ENCODE peak calls at places on chromosome 18, in nine cellular contexts. One of them, this sample, is unnamed.

GRCh38 chr18:23969664-23970063 is 44.9 kb upstream of the TTC39C start:
- DNase-seq in spleen: no peak
- DNase-seq in small intestine: no peak
- DNase-seq in aorta: no peak
- DNase-seq in bronchial epithelial cell: no peak
- DNase-seq in IMR-90: no peak
- DNase-seq in GM06990: no peak
- DNase-seq in upper lobe of right lung: no peak
- DNase-seq in transverse colon: no peak
- DNase-seq in this sample: no peak

GRCh38 chr18:34194239-34194638 is 30.5 kb downstream of the NOL4 start:
- DNase-seq in aorta: no peak
- DNase-seq in upper lobe of right lung: no peak
- DNase-seq in transverse colon: no peak
- DNase-seq in spleen: no peak
- DNase-seq in GM06990: no peak
- DNase-seq in small intestine: no peak
- DNase-seq in bronchial epithelial cell: no peak
- DNase-seq in IMR-90: no peak
- DNase-seq in this sample: no peak

GRCh38 chr18:36711014-36711725 is 117.6 kb downstream of the TPGS2 start:
- DNase-seq in spleen: no peak
- DNase-seq in transverse colon: no peak
- DNase-seq in IMR-90: peak; percentile 37
- DNase-seq in GM06990: no peak
- DNase-seq in upper lobe of right lung: no peak
- DNase-seq in small intestine: no peak
- DNase-seq in bronchial epithelial cell: no peak
- DNase-seq in aorta: no peak
- DNase-seq in this sample: no peak

GRCh38 chr18:75316826-75317225 is 106.2 kb downstream of the TSHZ1 start:
- DNase-seq in IMR-90: no peak
- DNase-seq in GM06990: no peak
- DNase-seq in aorta: no peak
- DNase-seq in transverse colon: no peak
- DNase-seq in spleen: no peak
- DNase-seq in upper lobe of right lung: no peak
- DNase-seq in small intestine: no peak
- DNase-seq in bronchial epithelial cell: no peak
- DNase-seq in this sample: no peak

GRCh38 chr18:326846-327245 is 59.0 kb upstream of the THOC1 start:
- DNase-seq in transverse colon: no peak
- DNase-seq in aorta: no peak
- DNase-seq in GM06990: no peak
- DNase-seq in bronchial epithelial cell: no peak
- DNase-seq in small intestine: no peak
- DNase-seq in spleen: no peak
- DNase-seq in IMR-90: no peak
- DNase-seq in upper lobe of right lung: no peak
- DNase-seq in this sample: no peak

GRCh38 chr18:5238371-5238758 is 41.3 kb upstream of the AKAIN1 start:
- DNase-seq in bronchial epithelial cell: no peak
- DNase-seq in transverse colon: peak; percentile 82
- DNase-seq in aorta: peak; percentile 61
- DNase-seq in upper lobe of right lung: peak; percentile 78
- DNase-seq in GM06990: no peak
- DNase-seq in small intestine: peak; percentile 94
- DNase-seq in IMR-90: peak; percentile 30
- DNase-seq in spleen: peak; percentile 91
- DNase-seq in this sample: no peak

GRCh38 chr18:2213905-2214304 is 357.4 kb downstream of the METTL4 start:
- DNase-seq in aorta: no peak
- DNase-seq in upper lobe of right lung: no peak
- DNase-seq in GM06990: no peak
- DNase-seq in transverse colon: no peak
- DNase-seq in spleen: no peak
- DNase-seq in bronchial epithelial cell: no peak
- DNase-seq in small intestine: no peak
- DNase-seq in IMR-90: no peak
- DNase-seq in this sample: no peak

GRCh38 chr18:30970201-30970816 is 72.2 kb downstream of the DSC3 start:
- DNase-seq in bronchial epithelial cell: peak; percentile 77
- DNase-seq in GM06990: peak; percentile 12
- DNase-seq in small intestine: peak; percentile 65
- DNase-seq in aorta: no peak
- DNase-seq in IMR-90: peak; percentile 2
- DNase-seq in upper lobe of right lung: no peak
- DNase-seq in spleen: no peak
- DNase-seq in transverse colon: no peak
- DNase-seq in this sample: peak; percentile 25

GRCh38 chr18:79933765-79934164 is 17.7 kb downstream of the SLC66A2 start:
- DNase-seq in small intestine: peak; percentile 59
- DNase-seq in IMR-90: no peak
- DNase-seq in spleen: peak; percentile 37
- DNase-seq in GM06990: no peak
- DNase-seq in upper lobe of right lung: peak; percentile 64
- DNase-seq in transverse colon: peak; percentile 71
- DNase-seq in bronchial epithelial cell: no peak
- DNase-seq in aorta: peak; percentile 74
- DNase-seq in this sample: no peak

GRCh38 chr18:58136865-58137264 is 92.8 kb downstream of the NEDD4L start:
- DNase-seq in transverse colon: no peak
- DNase-seq in spleen: no peak
- DNase-seq in IMR-90: no peak
- DNase-seq in GM06990: no peak
- DNase-seq in small intestine: no peak
- DNase-seq in aorta: no peak
- DNase-seq in bronchial epithelial cell: no peak
- DNase-seq in upper lobe of right lung: no peak
- DNase-seq in this sample: no peak

GRCh38 chr18:58135806-58136331 is 91.8 kb downstream of the NEDD4L start:
- DNase-seq in upper lobe of right lung: no peak
- DNase-seq in bronchial epithelial cell: peak; percentile 68
- DNase-seq in IMR-90: peak; percentile 74
- DNase-seq in spleen: no peak
- DNase-seq in transverse colon: peak; percentile 70
- DNase-seq in aorta: no peak
- DNase-seq in small intestine: peak; percentile 75
- DNase-seq in GM06990: no peak
- DNase-seq in this sample: peak; percentile 51

GRCh38 chr18:58139627-58140026 is 95.6 kb downstream of the NEDD4L start:
- DNase-seq in transverse colon: peak; percentile 3
- DNase-seq in upper lobe of right lung: no peak
- DNase-seq in GM06990: no peak
- DNase-seq in small intestine: no peak
- DNase-seq in bronchial epithelial cell: peak; percentile 16
- DNase-seq in aorta: no peak
- DNase-seq in IMR-90: no peak
- DNase-seq in spleen: no peak
- DNase-seq in this sample: no peak

GRCh38 chr18:58132595-58133191 is 88.7 kb downstream of the NEDD4L start:
- DNase-seq in upper lobe of right lung: no peak
- DNase-seq in aorta: no peak
- DNase-seq in spleen: no peak
- DNase-seq in small intestine: no peak
- DNase-seq in GM06990: no peak
- DNase-seq in transverse colon: no peak
- DNase-seq in IMR-90: peak; percentile 20
- DNase-seq in bronchial epithelial cell: no peak
- DNase-seq in this sample: no peak

GRCh38 chr18:58135170-58135569 is 91.1 kb downstream of the NEDD4L start:
- DNase-seq in IMR-90: peak; percentile 95
- DNase-seq in small intestine: no peak
- DNase-seq in upper lobe of right lung: no peak
- DNase-seq in spleen: no peak
- DNase-seq in bronchial epithelial cell: no peak
- DNase-seq in transverse colon: peak; percentile 4
- DNase-seq in aorta: no peak
- DNase-seq in GM06990: no peak
- DNase-seq in this sample: peak; percentile 67
- H3K4me3 ChIP-seq in IMR-90: no peak overlapping the region
- H3K4me3 ChIP-seq in small intestine: no peak overlapping the region
- H3K4me3 ChIP-seq in upper lobe of right lung: no peak overlapping the region
- H3K4me3 ChIP-seq in spleen: no peak overlapping the region
- H3K4me3 ChIP-seq in bronchial epithelial cell: no peak overlapping the region
- H3K4me3 ChIP-seq in transverse colon: no peak overlapping the region
- H3K4me3 ChIP-seq in aorta: no peak overlapping the region
- H3K4me3 ChIP-seq in GM06990: no peak overlapping the region
- H3K4me3 ChIP-seq in this sample: no peak overlapping the region

DNA sequence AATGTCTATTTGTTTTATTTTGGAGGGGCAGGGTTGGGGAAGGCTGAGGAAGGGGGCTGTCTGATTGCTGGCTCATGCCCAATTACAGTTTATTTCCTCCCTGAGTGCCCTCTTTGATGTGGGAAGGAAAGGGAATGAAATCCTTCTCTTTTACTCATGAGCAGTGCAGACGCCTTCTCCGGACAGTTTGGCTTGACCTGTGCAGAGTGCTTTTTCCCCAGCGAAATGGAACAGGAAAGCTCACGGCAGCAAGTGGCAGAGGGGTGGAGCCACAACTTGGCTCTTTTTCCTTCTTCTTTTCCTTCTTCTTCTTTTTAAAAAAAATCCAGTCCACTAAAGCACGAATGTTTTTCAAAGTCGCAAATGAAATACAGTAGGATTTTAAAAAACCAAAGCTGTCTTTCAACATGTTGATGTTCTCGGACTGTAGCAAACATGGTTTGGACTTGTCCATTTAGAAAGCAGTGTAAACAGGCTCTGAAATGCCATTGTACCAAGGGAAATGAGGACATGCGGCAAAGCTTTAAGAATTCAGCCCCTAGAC is 34.6 kb downstream of the RAB31 start:
- DNase-seq in transverse colon: no peak
- DNase-seq in IMR-90: peak; percentile 36
- DNase-seq in upper lobe of right lung: no peak
- DNase-seq in spleen: peak; percentile 41
- DNase-seq in bronchial epithelial cell: no peak
- DNase-seq in aorta: no peak
- DNase-seq in GM06990: no peak
- DNase-seq in small intestine: no peak
- DNase-seq in this sample: no peak
- H3K4me3 ChIP-seq in transverse colon: peak overlapping the region; percentile 18
- H3K4me3 ChIP-seq in IMR-90: no peak overlapping the region
- H3K4me3 ChIP-seq in upper lobe of right lung: peak overlapping the region; percentile 32
- H3K4me3 ChIP-seq in spleen: peak overlapping the region; percentile 15
- H3K4me3 ChIP-seq in bronchial epithelial cell: no peak overlapping the region
- H3K4me3 ChIP-seq in aorta: no peak overlapping the region
- H3K4me3 ChIP-seq in GM06990: no peak overlapping the region
- H3K4me3 ChIP-seq in small intestine: no peak overlapping the region
- H3K4me3 ChIP-seq in this sample: no peak overlapping the region

GRCh38 chr18:28802546-28802945 is 625.6 kb upstream of the CDH2 start:
- DNase-seq in small intestine: no peak
- DNase-seq in bronchial epithelial cell: peak; percentile 69
- DNase-seq in upper lobe of right lung: no peak
- DNase-seq in transverse colon: no peak
- DNase-seq in aorta: no peak
- DNase-seq in IMR-90: peak; percentile 47
- DNase-seq in GM06990: no peak
- DNase-seq in spleen: no peak
- DNase-seq in this sample: no peak
- H3K4me3 ChIP-seq in small intestine: no peak overlapping the region
- H3K4me3 ChIP-seq in bronchial epithelial cell: no peak overlapping the region
- H3K4me3 ChIP-seq in upper lobe of right lung: no peak overlapping the region
- H3K4me3 ChIP-seq in transverse colon: no peak overlapping the region
- H3K4me3 ChIP-seq in aorta: no peak overlapping the region
- H3K4me3 ChIP-seq in IMR-90: no peak overlapping the region
- H3K4me3 ChIP-seq in GM06990: no peak overlapping the region
- H3K4me3 ChIP-seq in spleen: no peak overlapping the region
- H3K4me3 ChIP-seq in this sample: no peak overlapping the region

GRCh38 chr18:77000527-77000926 is 132.1 kb downstream of the MBP start:
- DNase-seq in transverse colon: peak; percentile 59
- DNase-seq in bronchial epithelial cell: peak; percentile 21
- DNase-seq in aorta: peak; percentile 69
- DNase-seq in upper lobe of right lung: no peak
- DNase-seq in spleen: peak; percentile 89
- DNase-seq in IMR-90: peak; percentile 32
- DNase-seq in GM06990: no peak
- DNase-seq in small intestine: peak; percentile 42
- DNase-seq in this sample: no peak
- H3K4me3 ChIP-seq in transverse colon: peak overlapping the region; percentile 25
- H3K4me3 ChIP-seq in bronchial epithelial cell: no peak overlapping the region
- H3K4me3 ChIP-seq in aorta: peak overlapping the region; percentile 29
- H3K4me3 ChIP-seq in upper lobe of right lung: no peak overlapping the region
- H3K4me3 ChIP-seq in spleen: no peak overlapping the region
- H3K4me3 ChIP-seq in IMR-90: no peak overlapping the region
- H3K4me3 ChIP-seq in GM06990: no peak overlapping the region
- H3K4me3 ChIP-seq in small intestine: no peak overlapping the region
- H3K4me3 ChIP-seq in this sample: no peak overlapping the region

DNA sequence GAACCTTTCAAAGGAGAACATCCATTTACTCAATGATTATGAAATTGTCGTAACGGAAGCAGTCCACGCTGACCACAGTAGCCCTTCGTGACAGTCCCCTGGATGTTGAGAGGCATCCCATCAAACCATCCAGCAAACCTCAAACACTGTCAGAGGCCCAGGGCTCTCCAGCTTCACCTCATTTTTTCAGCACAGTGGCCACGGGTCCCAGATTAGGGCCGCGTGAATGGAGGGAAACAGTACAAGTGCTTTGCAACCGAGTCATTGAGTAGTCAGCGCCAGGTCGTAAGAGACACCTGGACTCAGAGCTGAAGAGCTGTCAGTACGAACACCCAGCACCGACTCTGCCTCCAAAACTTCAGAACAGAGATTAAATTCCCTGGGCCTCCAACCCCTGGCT is 552.5 kb upstream of the SALL3 start:
- DNase-seq in spleen: no peak
- DNase-seq in small intestine: no peak
- DNase-seq in aorta: no peak
- DNase-seq in bronchial epithelial cell: no peak
- DNase-seq in IMR-90: no peak
- DNase-seq in GM06990: no peak
- DNase-seq in upper lobe of right lung: no peak
- DNase-seq in transverse colon: no peak
- DNase-seq in this sample: no peak
- H3K4me3 ChIP-seq in spleen: no peak overlapping the region
- H3K4me3 ChIP-seq in small intestine: no peak overlapping the region
- H3K4me3 ChIP-seq in aorta: no peak overlapping the region
- H3K4me3 ChIP-seq in bronchial epithelial cell: no peak overlapping the region
- H3K4me3 ChIP-seq in IMR-90: no peak overlapping the region
- H3K4me3 ChIP-seq in GM06990: no peak overlapping the region
- H3K4me3 ChIP-seq in upper lobe of right lung: no peak overlapping the region
- H3K4me3 ChIP-seq in transverse colon: no peak overlapping the region
- H3K4me3 ChIP-seq in this sample: no peak overlapping the region

DNA sequence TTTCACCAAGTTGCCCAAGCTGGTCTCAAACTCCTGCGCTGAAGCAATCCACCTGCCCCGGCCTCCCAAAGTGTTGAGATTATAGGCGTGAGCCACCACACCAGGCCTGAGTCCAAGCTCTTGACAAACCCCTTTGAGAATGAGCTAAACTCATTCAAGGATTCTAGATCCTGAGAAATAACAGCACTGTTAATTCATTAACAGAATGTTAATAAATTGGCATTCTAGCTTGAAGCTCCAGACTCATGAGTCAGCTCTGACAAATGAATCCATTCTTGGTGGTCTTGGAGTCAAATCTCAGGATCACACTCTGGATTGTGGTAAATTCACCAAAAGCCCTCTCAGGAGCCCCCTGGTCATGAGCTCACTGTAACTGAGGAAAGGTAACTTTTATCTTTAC is 1.8 kb downstream of the NARS1 start:
- DNase-seq in GM06990: no peak
- DNase-seq in aorta: no peak
- DNase-seq in small intestine: no peak
- DNase-seq in IMR-90: no peak
- DNase-seq in spleen: no peak
- DNase-seq in transverse colon: no peak
- DNase-seq in bronchial epithelial cell: no peak
- DNase-seq in upper lobe of right lung: no peak
- DNase-seq in this sample: no peak
- H3K4me3 ChIP-seq in GM06990: no peak overlapping the region
- H3K4me3 ChIP-seq in aorta: no peak overlapping the region
- H3K4me3 ChIP-seq in small intestine: no peak overlapping the region
- H3K4me3 ChIP-seq in IMR-90: no peak overlapping the region
- H3K4me3 ChIP-seq in spleen: no peak overlapping the region
- H3K4me3 ChIP-seq in transverse colon: peak overlapping the region; percentile 97
- H3K4me3 ChIP-seq in bronchial epithelial cell: no peak overlapping the region
- H3K4me3 ChIP-seq in upper lobe of right lung: no peak overlapping the region
- H3K4me3 ChIP-seq in this sample: no peak overlapping the region